ENCODE peak calls at places on chromosomes 13 and 19, in five cellular contexts. J is H1, P is H9, C is neuronal stem cell, X is trophoblast cell. W is an unnamed sample.

GRCh38 chr19:993361-993830 is 6.8 kb upstream of the GRIN3B start:
- DNase-seq in J (no peak), P (no peak), C (no peak), X (peak; percentile 82), W (no peak)

GRCh38 chr13:79393564-79394249 is 12.3 kb downstream of the RBM26 start:
- DNase-seq in J (no peak), P (no peak), C (no peak), X (peak; percentile 32), W (no peak)

GRCh38 chr19:32878988-32879387 is 9.4 kb upstream of the SLC7A9 start:
- DNase-seq in J (peak; percentile 28), P (no peak), C (no peak), X (no peak), W (no peak)

GRCh38 chr19:5932593-5933262 is 18.7 kb downstream of the CAPS start:
- DNase-seq in J (no peak), P (no peak), C (no peak), X (no peak), W (no peak)

GRCh38 chr19:18346091-18346490 is 5.7 kb downstream of the PGPEP1 start:
- DNase-seq in J (peak; percentile 61), P (peak; percentile 84), C (no peak), X (peak; percentile 91), W (no peak)

GRCh38 chr19:1261863-1262686 is 7.1 kb upstream of the CIRBP start:
- DNase-seq in J (no peak), P (no peak), C (no peak), X (peak; percentile 51), W (peak; percentile 54)

GRCh38 chr13:52787212-52787611 is 47.6 kb upstream of the CNMD start:
- DNase-seq in J (no peak), P (no peak), C (no peak), X (no peak), W (no peak)

GRCh38 chr19:44943801-44944249 is 1.8 kb downstream of the APOC4 start:
- DNase-seq in J (no peak), P (no peak), C (no peak), X (peak; percentile 45), W (no peak)

GRCh38 chr19:40214936-40215335 is 3.2 kb downstream of the TTC9B start:
- DNase-seq in J (no peak), P (no peak), C (no peak), X (no peak), W (no peak)

GRCh38 chr19:43618921-43619261 is 538 bp downstream of the ZNF428 start:
- DNase-seq in J (no peak), P (no peak), C (no peak), X (no peak), W (no peak)

GRCh38 chr19:24048261-24048660 is 38.7 kb upstream of the ZNF254 start:
- DNase-seq in J (no peak), P (peak; percentile 27), C (no peak), X (no peak), W (no peak)

GRCh38 chr13:94454906-94455305 is 24.6 kb downstream of the DCT start:
- DNase-seq in J (no peak), P (no peak), C (no peak), X (no peak), W (no peak)

GRCh38 chr19:58338825-58339558 is 12.2 kb downstream of the ZSCAN22 start:
- DNase-seq in J (peak; percentile 81), P (peak; percentile 66), C (no peak), X (no peak), W (no peak)

GRCh38 chr13:46721054-46721453 is 75.9 kb downstream of the ESD start:
- DNase-seq in J (no peak), P (no peak), C (peak; percentile 23), X (peak; percentile 50), W (peak; percentile 63)

GRCh38 chr13:110250258-110250891 is 56.6 kb downstream of the COL4A1 start:
- DNase-seq in J (peak; percentile 38), P (no peak), C (no peak), X (peak; percentile 52), W (peak; percentile 87)

GRCh38 chr13:92355213-92355612 is 871.4 kb upstream of the GPC6 start:
- DNase-seq in J (no peak), P (peak; percentile 43), C (no peak), X (no peak), W (peak; percentile 26)

GRCh38 chr19:53945441-53945840 is 17.3 kb upstream of the CACNG8 start:
- DNase-seq in J (peak; percentile 58), P (peak; percentile 73), C (no peak), X (peak; percentile 3), W (no peak)

GRCh38 chr19:41960973-41961372 is 1.9 kb upstream of the RABAC1 start:
- DNase-seq in J (no peak), P (no peak), C (no peak), X (no peak), W (no peak)

GRCh38 chr19:8113017-8113416 is 36.4 kb downstream of the FBN3 start:
- DNase-seq in J (no peak), P (no peak), C (no peak), X (peak; percentile 98), W (no peak)

GRCh38 chr13:59746291-59746962 is 417.3 kb downstream of the DIAPH3 start:
- DNase-seq in J (no peak), P (no peak), C (no peak), X (peak; percentile 46), W (no peak)

GRCh38 chr13:97567510-97568243 is 133.7 kb downstream of the RAP2A start:
- DNase-seq in J (no peak), P (peak; percentile 45), C (no peak), X (peak; percentile 93), W (peak; percentile 58)

GRCh38 chr19:927044-927706 is 1.3 kb downstream of the ARID3A start:
- DNase-seq in J (no peak), P (peak; percentile 55), C (no peak), X (peak; percentile 75), W (peak; percentile 71)

GRCh38 chr19:17405250-17406038 is at the start of gene BST2:
- DNase-seq in J (no peak), P (peak; percentile 64), C (no peak), X (peak; percentile 53), W (peak; percentile 90)

GRCh38 chr13:30619731-30620130 is 2.0 kb downstream of the USPL1 start:
- DNase-seq in J (no peak), P (no peak), C (no peak), X (no peak), W (peak; percentile 73)

GRCh38 chr19:7658219-7658686 is 10.6 kb upstream of the RETN start:
- DNase-seq in J (no peak), P (no peak), C (no peak), X (no peak), W (no peak)

GRCh38 chr13:75633285-75633684 is 2.8 kb upstream of the LMO7 start:
- DNase-seq in J (no peak), P (no peak), C (no peak), X (no peak), W (peak; percentile 92)

GRCh38 chr13:111123649-111124048 is 8.5 kb downstream of the ARHGEF7 start:
- DNase-seq in J (no peak), P (no peak), C (no peak), X (no peak), W (no peak)

GRCh38 chr19:38917921-38918491 is 6.0 kb upstream of the CCER2 start:
- DNase-seq in J (no peak), P (no peak), C (no peak), X (peak; percentile 34), W (peak; percentile 18)

GRCh38 chr19:19591133-19591825 is 27.2 kb downstream of the PBX4 start:
- DNase-seq in J (no peak), P (peak; percentile 50), C (no peak), X (peak; percentile 72), W (peak; percentile 99)
- H3K27ac ChIP-seq in J (peak overlapping the region; percentile 12), P (no peak overlapping the region), C (no peak overlapping the region), X (no peak overlapping the region), W (peak overlapping the region; percentile 19)

GRCh38 chr19:34189199-34189916 is 17.1 kb downstream of the LSM14A start:
- DNase-seq in J (no peak), P (no peak), C (no peak), X (peak; percentile 86), W (no peak)
- H3K4me1 ChIP-seq in J (no peaks in the 10 kb centered on the region), P (peaks cover 3% of the 10 kb centered on the region), C (no peaks in the 10 kb centered on the region), X (peaks cover 4% of the 10 kb centered on the region), W (peaks cover 7% of the 10 kb centered on the region)

DNA sequence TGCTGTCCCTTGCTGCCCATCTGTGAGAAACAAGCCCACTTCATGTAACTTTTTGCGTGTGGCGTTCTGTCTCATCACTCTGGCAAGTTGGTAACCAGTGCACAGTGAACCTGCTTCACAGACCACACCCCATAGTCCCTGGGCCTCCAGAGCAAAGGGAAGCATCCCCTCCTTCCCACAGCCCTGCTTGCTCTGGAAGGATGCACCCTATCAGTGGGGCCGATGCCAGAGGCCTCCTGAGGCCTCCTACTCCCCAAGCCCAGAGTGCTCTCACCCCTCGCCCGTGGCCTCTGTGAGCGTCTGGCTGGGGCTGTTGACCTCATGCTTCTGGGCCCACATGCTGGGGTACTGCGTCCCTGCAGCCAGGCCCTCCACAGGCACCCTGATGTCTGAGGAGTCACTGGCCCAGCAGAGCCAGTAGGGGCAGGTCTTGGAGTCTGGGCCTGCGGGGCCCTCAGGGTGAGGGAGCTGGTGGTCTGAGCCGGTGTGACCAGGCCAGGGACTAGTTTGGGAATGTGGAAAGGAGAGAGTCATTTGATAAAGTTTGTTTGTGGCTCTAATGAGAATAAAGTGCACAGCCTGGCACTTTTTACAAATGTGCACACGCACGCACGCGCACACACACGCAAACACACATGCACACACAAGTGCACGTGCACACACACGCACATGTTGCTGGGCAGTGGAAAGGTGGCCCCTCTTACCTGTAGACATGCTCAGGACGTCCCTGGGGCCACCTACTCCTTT is 5.1 kb downstream of the TMEM86B start:
- DNase-seq in J (no peak), P (no peak), C (no peak), X (peak; percentile 45), W (no peak)
- H2BK12ac ChIP-seq in J (no peak overlapping the region), P (no peak overlapping the region), C (no peak overlapping the region), X (no peak overlapping the region), W (peak overlapping the region; percentile 22)

GRCh38 chr19:49109569-49110233 is 4.5 kb upstream of the LIN7B start:
- DNase-seq in J (no peak), P (no peak), C (no peak), X (no peak), W (no peak)
- H3K27ac ChIP-seq in J (no peak overlapping the region), P (no peak overlapping the region), C (no peak overlapping the region), X (no peak overlapping the region), W (no peak overlapping the region)

DNA sequence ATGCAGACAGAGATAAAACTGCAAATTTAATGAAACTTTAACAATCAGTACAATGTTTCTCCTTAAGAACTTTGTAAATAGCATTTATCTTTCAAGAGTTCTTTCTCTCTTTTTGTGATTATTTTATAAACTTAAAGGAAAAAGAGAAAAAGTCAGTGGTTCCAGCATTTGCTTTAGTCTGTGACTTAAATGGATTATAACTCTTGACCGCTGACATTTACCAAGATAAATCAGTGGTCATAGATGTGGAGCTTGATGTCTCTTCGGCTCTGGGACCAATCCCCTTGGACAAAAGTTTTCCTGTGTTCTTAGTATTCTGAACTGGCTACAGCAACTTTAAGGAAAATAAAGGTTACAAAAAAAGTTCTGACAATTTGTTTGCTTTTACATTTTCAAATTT is 162.6 kb downstream of the TM9SF2 start:
- DNase-seq in J (no peak), P (no peak), C (no peak), X (no peak), W (no peak)
- H3K4me1 ChIP-seq in J (peaks cover 7% of the 10 kb centered on the region), P (peaks cover 15% of the 10 kb centered on the region), C (peaks cover 23% of the 10 kb centered on the region), X (no peaks in the 10 kb centered on the region), W (no peaks in the 10 kb centered on the region)